ENCODE peak calls at places on chromosomes 1 and 21, in four cellular contexts. T is ascending aorta, U is cardiac muscle cell, G is aorta. F is an unnamed sample.
A peak's percentile ranks its signal among the peaks of the same experiment; 100 is the strongest.

GRCh38 chr1:1534401-1535145 is 5.9 kb downstream of the TMEM240 start:
- DNase-seq in T (no peak), U (no peak), G (no peak), F (no peak)

GRCh38 chr1:64480999-64481772 is 11.3 kb downstream of the CACHD1 start:
- DNase-seq in G (no peak), T (no peak), U (no peak), F (no peak)

GRCh38 chr21:45192332-45192731 is 95.4 kb downstream of the POFUT2 start:
- DNase-seq in G (no peak), U (no peak), T (no peak), F (no peak)

GRCh38 chr1:205502111-205502810 is 2.2 kb upstream of the CDK18 start:
- DNase-seq in T (no peak), U (no peak), G (no peak), F (no peak)

GRCh38 chr21:31366825-31367224 is 22.8 kb upstream of the TIAM1 start:
- DNase-seq in T (no peak), U (no peak), G (no peak), F (no peak)

GRCh38 chr1:111372336-111372965 is 55.1 kb downstream of the OVGP1 start:
- DNase-seq in T (no peak), G (no peak), U (no peak), F (no peak)

GRCh38 chr1:231016966-231017365 is 23.1 kb downstream of the FAM89A start:
- DNase-seq in U (no peak), T (no peak), G (no peak), F (no peak)

GRCh38 chr1:35287807-35288640 is 19.5 kb downstream of the ZMYM4 start:
- DNase-seq in T (no peak), G (no peak), U (no peak), F (no peak)

GRCh38 chr1:154943649-154944421 is 7.3 kb upstream of the PMVK start:
- DNase-seq in G (no peak), T (no peak), U (peak; percentile 56), F (peak; percentile 77)

GRCh38 chr1:226100436-226101347 is 38.2 kb downstream of the H3-3A start:
- DNase-seq in G (peak; percentile 55), U (no peak), T (no peak), F (peak; percentile 68)

GRCh38 chr21:46507562-46507961 is 48.9 kb downstream of the DIP2A start:
- DNase-seq in U (no peak), G (no peak), T (no peak), F (no peak)

GRCh38 chr1:109256971-109257681 is 7.8 kb downstream of the CELSR2 start:
- DNase-seq in G (no peak), T (no peak), U (no peak), F (no peak)

GRCh38 chr21:16073571-16073970 is 343.8 kb downstream of the USP25 start:
- DNase-seq in G (no peak), U (no peak), T (no peak), F (no peak)

GRCh38 chr1:230877139-230877923 is 9.0 kb upstream of the C1orf198 start:
- DNase-seq in G (no peak), U (no peak), T (no peak), F (no peak)

GRCh38 chr1:153122831-153123421 is 9.6 kb upstream of the SPRR2F start:
- DNase-seq in T (no peak), G (no peak), U (peak; percentile 27), F (no peak)

GRCh38 chr1:160098852-160099647 is 631 bp upstream of the IGSF8 start:
- DNase-seq in U (peak; percentile 96), T (peak; percentile 89), G (peak; percentile 99), F (peak; percentile 84)

GRCh38 chr1:234212764-234213406 is 160.4 kb upstream of the COA6 start:
- DNase-seq in G (no peak), U (peak; percentile 80), T (no peak), F (peak; percentile 60)

GRCh38 chr21:41956926-41957729 is 3.3 kb upstream of the C2CD2 start:
- DNase-seq in T (no peak), U (peak; percentile 31), G (peak; percentile 21), F (no peak)

GRCh38 chr21:45975017-45975595 is 6.5 kb upstream of the COL6A1 start:
- DNase-seq in U (no peak), T (no peak), G (peak; percentile 81), F (peak; percentile 54)

GRCh38 chr1:71339238-71339637 is 258.4 kb upstream of the ZRANB2 start:
- DNase-seq in T (no peak), U (no peak), G (no peak), F (no peak)

GRCh38 chr21:45209046-45209445 is 78.6 kb downstream of the POFUT2 start:
- DNase-seq in G (no peak), U (no peak), T (no peak), F (no peak)

GRCh38 chr1:108719654-108720435 is 7.1 kb downstream of the FNDC7 start:
- DNase-seq in U (no peak), G (peak; percentile 54), T (no peak), F (no peak)

GRCh38 chr1:164417016-164417704 is 141.8 kb upstream of the PBX1 start:
- DNase-seq in U (peak; percentile 7), T (no peak), G (no peak), F (no peak)

GRCh38 chr1:58785424-58786058 is 1.7 kb upstream of the JUN start:
- DNase-seq in T (no peak), U (peak; percentile 70), G (no peak), F (no peak)

GRCh38 chr21:38491536-38491935 is 6.7 kb downstream of the ERG start:
- DNase-seq in G (no peak), U (no peak), T (no peak), F (no peak)

GRCh38 chr1:232376632-232377493 is 253.1 kb downstream of the SIPA1L2 start:
- DNase-seq in T (no peak), G (no peak), U (no peak), F (no peak)

GRCh38 chr1:59083946-59084865 is 212.7 kb upstream of the FGGY start:
- DNase-seq in G (no peak), T (no peak), U (no peak), F (no peak)

GRCh38 chr1:23517581-23517980 is 13.5 kb downstream of the E2F2 start:
- DNase-seq in U (no peak), T (no peak), G (no peak), F (no peak)

GRCh38 chr1:65425697-65426096 is 5.2 kb downstream of the LEPR start:
- DNase-seq in G (no peak), T (no peak), U (no peak), F (no peak)

GRCh38 chr1:200363200-200363933 is 46.5 kb downstream of the ZNF281 start:
- DNase-seq in G (no peak), T (no peak), U (no peak), F (no peak)

GRCh38 chr1:68000191-68000590 is 50.2 kb downstream of the DIRAS3 start:
- DNase-seq in G (no peak), T (no peak), U (no peak), F (no peak)

GRCh38 chr1:119276558-119276957 is 92.0 kb upstream of the HAO2 start:
- DNase-seq in U (peak; percentile 42), T (no peak), G (no peak), F (no peak)

GRCh38 chr1:56456426-56457101 is 122.8 kb downstream of the PLPP3 start:
- DNase-seq in U (no peak), T (no peak), G (no peak), F (no peak)

GRCh38 chr1:45585110-45585426 is 1.2 kb downstream of the NASP start:
- DNase-seq in U (no peak), T (no peak), G (no peak), F (no peak)

GRCh38 chr1:143735764-143736461 is 235.9 kb downstream of the FAM72C start:
- DNase-seq in U (peak; percentile 3), T (no peak), G (no peak), F (no peak)

F was measured in retina.